ENCODE peak calls at places on chromosomes 4 and X, in seven cellular contexts. A, V, H, D, B, M and W are unnamed samples.

GRCh38 chr4:139902328-139903217 is 237.0 kb downstream of the MGST2 start:
- DNase-seq in M (no peak), V (no peak), H (peak), B (no peak), D (no peak), A (peak), W (no peak)

GRCh38 chr4:101451086-101451485 is 103.8 kb upstream of the PPP3CA start:
- DNase-seq in D (no peak), B (no peak), H (no peak), A (no peak), M (no peak), V (no peak), W (no peak)

GRCh38 chrX:75547137-75547536 is 24.3 kb upstream of the ZDHHC15 start:
- DNase-seq in M (no peak), A (no peak), H (no peak), D (no peak), V (no peak), B (no peak), W (no peak)

GRCh38 chr4:107863850-107864371 is 39.2 kb downstream of the SGMS2 start:
- DNase-seq in H (peak), A (peak), M (no peak), B (peak), D (no peak), V (no peak), W (peak)

GRCh38 chr4:145544998-145545397 is 63.3 kb downstream of the SMAD1 start:
- DNase-seq in V (no peak), A (no peak), M (no peak), D (no peak), H (no peak), B (no peak), W (no peak)

GRCh38 chr4:147078875-147079658 is 133.4 kb upstream of the TTC29 start:
- DNase-seq in M (no peak), D (no peak), H (no peak), B (peak), V (no peak), A (no peak), W (peak)

GRCh38 chr4:71355045-71355444 is 16.2 kb downstream of the SLC4A4 start:
- DNase-seq in D (no peak), B (no peak), H (no peak), M (no peak), V (no peak), A (no peak), W (no peak)

GRCh38 chr4:151475338-151475737 is 66.4 kb downstream of the FHIP1A start:
- DNase-seq in H (no peak), B (no peak), M (no peak), V (no peak), D (no peak), A (no peak), W (no peak)

GRCh38 chr4:118381902-118382301 is 29.1 kb upstream of the PRSS12 start:
- DNase-seq in H (no peak), A (no peak), V (no peak), B (no peak), M (no peak), D (no peak), W (no peak)

GRCh38 chrX:54470054-54470760 is 25.8 kb downstream of the FGD1 start:
- DNase-seq in D (no peak), B (no peak), H (no peak), A (no peak), M (no peak), V (no peak), W (no peak)

DNA sequence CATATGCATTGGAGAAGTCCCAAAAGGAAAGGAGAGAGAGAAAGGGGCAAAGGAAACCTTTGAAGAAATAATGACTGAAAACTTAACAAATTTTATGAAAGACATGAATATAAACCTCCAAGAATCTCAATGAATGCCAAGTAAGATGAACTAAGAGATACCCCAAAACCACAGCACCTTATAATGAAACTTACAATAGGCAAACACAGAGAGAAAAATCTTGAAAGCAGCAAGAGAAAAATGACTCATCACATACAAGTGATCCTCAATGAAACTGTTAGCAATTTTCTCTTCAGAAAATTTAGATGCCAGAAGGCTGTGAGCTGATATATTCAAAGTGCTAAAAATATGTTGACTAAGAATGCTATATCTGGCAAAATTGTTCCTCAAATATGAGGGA is 10.1 kb downstream of the SMIM10L2A start:
- DNase-seq in H (no peak), A (no peak), V (no peak), M (no peak), B (no peak), D (no peak), W (no peak)
- TF ChIP-seq CTCF in H (no peak), A (no peak), V (no peak), M (no peak), B (no peak), D (no peak), W (no peak)

GRCh38 chrX:317424-318067 is 1.1 kb downstream of the GTPBP6 start:
- DNase-seq in V (no peak), M (no peak), H (no peak), A (no peak), D (no peak), B (no peak), W (no peak)

GRCh38 chrX:318068-318738 is 393 bp downstream of the GTPBP6 start:
- DNase-seq in A (peak), V (peak), H (peak), D (peak), B (peak), M (peak), W (peak)

GRCh38 chrX:319579-320125 is 1.1 kb upstream of the GTPBP6 start:
- DNase-seq in D (no peak), V (peak), H (no peak), M (peak), A (no peak), B (peak), W (no peak)

GRCh38 chrX:320126-320783 is 1.7 kb upstream of the GTPBP6 start:
- DNase-seq in H (peak), M (peak), D (no peak), V (peak), A (no peak), B (peak), W (no peak)

GRCh38 chrX:318739-319578 is at the start of gene GTPBP6:
- DNase-seq in M (peak), D (peak), B (peak), V (peak), A (peak), H (peak), W (peak)
- TF ChIP-seq CTCF in M (peak), D (no peak), B (no peak), V (no peak), A (peak), H (peak), W (no peak)

GRCh38 chr4:141347738-141348524 is 127.2 kb downstream of the ZNF330 start:
- DNase-seq in H (peak), V (no peak), D (no peak), A (peak), B (no peak), M (no peak), W (peak)

GRCh38 chr4:141350122-141350904 is 129.6 kb downstream of the ZNF330 start:
- DNase-seq in H (peak), D (no peak), A (peak), B (no peak), M (peak), V (no peak), W (peak)

GRCh38 chr4:141348589-141348988 is 127.9 kb downstream of the ZNF330 start:
- DNase-seq in M (no peak), H (no peak), D (no peak), V (no peak), B (no peak), A (no peak), W (no peak)

GRCh38 chr4:141340458-141340857 is 119.8 kb downstream of the ZNF330 start:
- DNase-seq in M (no peak), H (no peak), A (no peak), D (no peak), V (no peak), B (no peak), W (no peak)

GRCh38 chr4:141346144-141346543 is 125.4 kb downstream of the ZNF330 start:
- DNase-seq in H (peak), V (peak), D (peak), A (peak), B (peak), M (no peak), W (peak)
- TF ChIP-seq CTCF in H (peak), V (peak), D (peak), A (peak), B (peak), M (peak), W (peak)

GRCh38 chrX:8879750-8880149 is 78.6 kb upstream of the FAM9A start:
- DNase-seq in M (no peak), H (peak), B (no peak), V (peak), D (peak), A (no peak), W (peak)
- TF ChIP-seq CTCF in M (peak), H (peak), B (peak), V (peak), D (peak), A (peak), W (peak)

GRCh38 chrX:74343970-74344622 is 40.1 kb downstream of the ZCCHC13 start:
- DNase-seq in B (peak), D (peak), M (no peak), V (peak), A (peak), H (peak), W (peak)
- TF ChIP-seq CTCF in B (peak), D (peak), M (peak), V (peak), A (peak), H (peak), W (peak)

GRCh38 chr4:141660880-141661279 is 24.5 kb downstream of the IL15 start:
- DNase-seq in H (no peak), A (no peak), M (no peak), D (no peak), B (no peak), V (no peak), W (no peak)

GRCh38 chr4:141659539-141659938 is 23.2 kb downstream of the IL15 start:
- DNase-seq in H (peak), B (no peak), A (no peak), M (no peak), D (no peak), V (no peak), W (no peak)

GRCh38 chr4:141656031-141656430 is 19.6 kb downstream of the IL15 start:
- DNase-seq in V (no peak), B (no peak), D (no peak), A (no peak), H (no peak), M (no peak), W (no peak)

GRCh38 chr4:141658316-141658715 is 21.9 kb downstream of the IL15 start:
- DNase-seq in H (no peak), V (no peak), D (no peak), A (no peak), B (no peak), M (no peak), W (no peak)

GRCh38 chr4:141657550-141657949 is 21.2 kb downstream of the IL15 start:
- DNase-seq in M (no peak), H (no peak), V (no peak), D (no peak), B (no peak), A (no peak), W (no peak)
- TF ChIP-seq CTCF in M (no peak), H (no peak), V (no peak), D (no peak), B (no peak), A (no peak), W (no peak)

DNA sequence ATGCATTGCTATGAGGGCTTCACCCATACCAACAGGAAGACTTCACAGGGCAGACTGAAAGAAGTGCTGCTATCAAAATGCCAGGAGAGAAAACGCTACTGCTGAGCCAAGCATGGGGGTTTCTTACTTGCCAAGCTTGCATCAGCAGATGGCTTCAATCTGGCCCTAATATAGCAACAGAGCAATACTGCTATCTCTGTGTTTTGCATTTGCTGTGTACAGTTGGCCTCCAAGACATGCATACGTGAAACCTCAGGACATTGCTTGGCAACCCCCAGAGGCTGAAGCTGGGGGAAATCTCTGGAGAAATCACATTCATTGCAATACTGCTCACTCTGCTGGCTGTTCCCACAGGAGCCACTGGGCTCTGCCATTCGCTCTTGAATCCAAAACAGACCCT is 127.2 kb upstream of the GPC4 start:
- DNase-seq in V (no peak), M (no peak), H (no peak), A (no peak), B (no peak), D (no peak), W (no peak)
- TF ChIP-seq CTCF in V (no peak), M (no peak), H (no peak), A (no peak), B (no peak), D (no peak), W (no peak)

GRCh38 chrX:129823523-129823922 is 20.2 kb downstream of the ZDHHC9 start:
- DNase-seq in M (no peak), B (no peak), H (no peak), V (no peak), A (no peak), D (no peak), W (no peak)
- TF ChIP-seq CTCF in M (no peak), B (no peak), H (no peak), V (no peak), A (no peak), D (peak), W (no peak)